ENCODE peak calls at places on chromosomes 7 and 10, in six cellular contexts. Z is CD4-positive, alpha-beta T cell; E is body of pancreas; O is GM06990; T is lower leg skin; V is cardiac muscle cell. L is an unnamed sample.

GRCh38 chr10:119468542-119469324 is 73.8 kb downstream of the RGS10 start:
- DNase-seq in V (no peak), O (no peak), E (no peak), T (no peak), Z (no peak), L (no peak)

GRCh38 chr7:103989200-103989784 is at the start of gene RELN:
- DNase-seq in V (peak; percentile 53), E (no peak), O (no peak), T (no peak), Z (no peak), L (peak; percentile 13)

GRCh38 chr10:24701447-24701846 is 22.2 kb downstream of the ARHGAP21 start:
- DNase-seq in V (peak; percentile 33), Z (no peak), T (no peak), O (peak; percentile 22), E (no peak), L (peak; percentile 38)

GRCh38 chr10:90413196-90413595 is 444.6 kb downstream of the HTR7 start:
- DNase-seq in Z (no peak), O (no peak), V (peak; percentile 67), T (no peak), E (no peak), L (no peak)

GRCh38 chr7:913736-914520 is 37.6 kb downstream of the GET4 start:
- DNase-seq in O (no peak), Z (no peak), V (no peak), E (no peak), T (no peak), L (no peak)

GRCh38 chr10:52677087-52677486 is 95.5 kb downstream of the MBL2 start:
- DNase-seq in O (no peak), V (peak; percentile 13), Z (no peak), T (no peak), E (no peak), L (no peak)

GRCh38 chr7:100013328-100013676 is 2.1 kb upstream of the ZKSCAN1 start:
- DNase-seq in T (no peak), O (no peak), Z (no peak), V (no peak), E (no peak), L (no peak)

GRCh38 chr10:127919418-127920191 is 12.7 kb downstream of the PTPRE start:
- DNase-seq in O (no peak), E (no peak), V (peak; percentile 71), T (peak; percentile 81), Z (no peak), L (no peak)

GRCh38 chr10:47368431-47369180 is 15.5 kb downstream of the ZNF488 start:
- DNase-seq in E (no peak), V (no peak), T (peak; percentile 84), Z (no peak), O (no peak), L (no peak)

GRCh38 chr7:112723416-112723815 is 66.8 kb downstream of the TMEM168 start:
- DNase-seq in T (no peak), V (no peak), E (no peak), Z (no peak), O (no peak), L (no peak)

GRCh38 chr7:25586513-25586912 is 358.2 kb upstream of the NPVF start:
- DNase-seq in O (no peak), E (no peak), T (no peak), Z (no peak), V (no peak), L (no peak)

GRCh38 chr7:2958416-2959342 is 85.0 kb downstream of the CARD11 start:
- DNase-seq in V (no peak), T (peak; percentile 53), Z (no peak), E (no peak), O (no peak), L (no peak)

GRCh38 chr7:67823345-67823744 is 826.7 kb downstream of the TYW1 start:
- DNase-seq in O (no peak), V (peak; percentile 70), E (peak; percentile 35), T (no peak), Z (no peak), L (no peak)

GRCh38 chr7:137935849-137936508 is 65.9 kb downstream of the CREB3L2 start:
- DNase-seq in Z (no peak), E (no peak), T (no peak), O (no peak), V (no peak), L (no peak)

GRCh38 chr7:45088146-45088701 is 545 bp downstream of the NACAD start:
- DNase-seq in V (no peak), O (no peak), Z (no peak), E (no peak), T (no peak), L (no peak)

GRCh38 chr10:71447676-71448075 is 51.0 kb downstream of the CDH23 start:
- DNase-seq in O (no peak), T (no peak), V (no peak), Z (no peak), E (no peak), L (no peak)

GRCh38 chr10:114393482-114393881 is 10.8 kb downstream of the AFAP1L2 start:
- DNase-seq in Z (no peak), V (no peak), O (no peak), T (no peak), E (no peak), L (no peak)

GRCh38 chr10:23157691-23158369 is 34.3 kb upstream of the PTF1A start:
- DNase-seq in Z (no peak), O (no peak), V (peak; percentile 64), T (no peak), E (no peak), L (peak; percentile 57)

GRCh38 chr10:131908151-131908550 is 7.3 kb downstream of the PPP2R2D start:
- DNase-seq in T (no peak), Z (no peak), O (no peak), E (no peak), V (no peak), L (no peak)

GRCh38 chr10:28431139-28431538 is 101.8 kb upstream of the WAC start:
- DNase-seq in O (no peak), V (no peak), T (no peak), E (no peak), Z (no peak), L (no peak)

GRCh38 chr10:102240467-102241036 is 760 bp downstream of the PITX3 start:
- DNase-seq in T (peak; percentile 84), E (no peak), V (peak; percentile 15), Z (no peak), O (no peak), L (no peak)

GRCh38 chr7:133853706-133854276 is 273.3 kb upstream of the LRGUK start:
- DNase-seq in O (peak; percentile 15), E (peak; percentile 41), V (peak; percentile 68), Z (no peak), T (no peak), L (peak; percentile 13)

GRCh38 chr7:83119002-83119358 is 43.7 kb downstream of the PCLO start:
- DNase-seq in E (no peak), Z (no peak), O (no peak), V (no peak), T (no peak), L (no peak)

GRCh38 chr10:3486346-3487065 is 298.5 kb downstream of the KLF6 start:
- DNase-seq in O (no peak), E (peak; percentile 79), V (no peak), Z (no peak), T (no peak), L (no peak)

GRCh38 chr10:24168258-24169170 is 40.4 kb upstream of the KIAA1217 start:
- DNase-seq in V (peak; percentile 7), E (no peak), Z (no peak), T (no peak), O (no peak), L (no peak)

GRCh38 chr7:34931739-34932138 is 105.5 kb downstream of the DPY19L1 start:
- DNase-seq in O (no peak), V (no peak), E (no peak), T (no peak), Z (no peak), L (no peak)

GRCh38 chr7:34928560-34928959 is 108.7 kb downstream of the DPY19L1 start:
- DNase-seq in V (no peak), O (no peak), E (no peak), Z (no peak), T (no peak), L (no peak)

DNA sequence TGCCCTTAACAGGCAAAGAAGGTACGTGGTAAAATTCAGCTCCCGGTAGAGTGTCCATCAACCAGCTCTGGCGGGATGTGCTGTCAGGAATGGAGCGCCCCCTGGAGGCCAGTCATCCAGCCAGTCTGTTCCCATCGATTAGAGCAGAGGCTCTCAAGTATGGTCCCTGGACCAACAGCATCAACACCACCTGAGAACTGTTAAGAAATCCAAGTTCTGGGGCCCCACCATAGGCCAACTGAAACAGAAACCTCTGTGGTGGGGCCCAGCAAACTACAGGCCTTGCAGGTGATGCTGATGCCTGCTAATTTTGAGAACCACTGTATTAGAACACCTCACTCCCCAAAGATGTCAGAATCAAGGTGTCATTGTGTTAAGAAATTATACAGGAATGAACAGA is 109.2 kb downstream of the DPY19L1 start:
- DNase-seq in T (no peak), O (no peak), Z (peak; percentile 15), V (peak; percentile 40), E (peak; percentile 46), L (no peak)
- TF ChIP-seq CTCF in T (no peak), O (peak; percentile 78), Z (peak; percentile 54), V (peak; percentile 45), E (no peak), L (peak; percentile 43)

GRCh38 chr10:65355141-65355680 is 1570.6 kb upstream of the LRRTM3 start:
- DNase-seq in T (no peak), V (no peak), E (no peak), Z (no peak), O (no peak), L (no peak)

GRCh38 chr10:65360497-65360896 is 1565.3 kb upstream of the LRRTM3 start:
- DNase-seq in V (no peak), O (no peak), T (no peak), Z (no peak), E (no peak), L (no peak)

GRCh38 chr10:65358565-65358964 is 1567.3 kb upstream of the LRRTM3 start:
- DNase-seq in Z (no peak), V (peak; percentile 62), T (no peak), O (no peak), E (peak; percentile 15), L (peak; percentile 2)
- TF ChIP-seq CTCF in Z (no peak), V (peak; percentile 76), T (no peak), O (peak; percentile 45), E (peak; percentile 39), L (peak; percentile 40)

GRCh38 chr10:30324448-30325110 is 24.5 kb downstream of the MTPAP start:
- DNase-seq in Z (no peak), E (no peak), T (no peak), V (no peak), O (no peak), L (no peak)
- TF ChIP-seq CTCF in Z (no peak), E (no peak), T (no peak), V (no peak), O (no peak), L (no peak)

GRCh38 chr10:115948415-115948814 is 324.6 kb downstream of the GFRA1 start:
- DNase-seq in V (peak; percentile 33), Z (no peak), T (no peak), E (no peak), O (no peak), L (no peak)
- TF ChIP-seq CTCF in V (peak; percentile 40), Z (no peak), T (no peak), E (peak; percentile 18), O (peak; percentile 9), L (no peak)

DNA sequence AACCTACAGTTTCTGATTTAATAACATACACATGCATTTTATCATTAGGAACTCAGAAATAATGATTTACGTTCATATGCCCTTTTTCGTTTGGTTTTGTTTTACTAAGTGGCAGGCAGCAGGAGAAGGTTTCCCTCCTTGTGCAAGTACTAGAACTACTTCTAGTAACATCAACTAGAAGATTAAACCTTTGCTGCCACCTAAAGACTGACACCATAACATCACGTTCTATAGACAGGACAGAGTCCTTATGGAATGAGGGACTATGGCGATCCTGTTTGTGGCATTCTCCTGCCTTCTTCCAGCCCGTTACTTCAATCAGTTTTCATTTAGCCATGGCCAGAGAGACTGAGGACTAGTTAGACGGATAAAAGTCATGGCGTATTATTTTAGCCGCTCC is 53.2 kb downstream of the GAD2 start:
- DNase-seq in V (peak; percentile 40), O (no peak), E (no peak), T (no peak), Z (no peak), L (peak; percentile 31)
- TF ChIP-seq CTCF in V (peak; percentile 24), O (peak; percentile 23), E (no peak), T (no peak), Z (no peak), L (peak; percentile 26)

L was measured in GM10248.